ENCODE peak calls at places on chromosome 5, in eight cellular contexts. U is A549, H is IMR-90, F is ovary, Y is tibial nerve, Z is erythroblast, K is spleen, V is adrenal gland. P is an unnamed sample.

GRCh38 chr5:136311999-136312398 is 53.3 kb downstream of the TRPC7 start:
- DNase-seq in U (no peak), H (no peak), F (no peak), Y (no peak), Z (no peak), K (no peak), V (no peak), P (no peak)

GRCh38 chr5:32506251-32506661 is 61.7 kb upstream of the ZFR start:
- DNase-seq in U (no peak), H (peak; percentile 17), F (no peak), Y (no peak), Z (no peak), K (no peak), V (no peak), P (no peak)

GRCh38 chr5:174229640-174230350 is 184.3 kb downstream of the NSG2 start:
- DNase-seq in U (no peak), H (peak; percentile 4), F (no peak), Y (no peak), Z (no peak), K (no peak), V (no peak), P (no peak)

GRCh38 chr5:132234684-132235062 is 7.0 kb upstream of the P4HA2 start:
- DNase-seq in U (no peak), H (no peak), F (peak; percentile 3), Y (no peak), Z (no peak), K (peak; percentile 28), V (no peak), P (no peak)

GRCh38 chr5:126477681-126478117 is 54.5 kb downstream of the GRAMD2B start:
- DNase-seq in U (no peak), H (no peak), F (peak; percentile 56), Y (no peak), Z (no peak), K (no peak), V (peak; percentile 68), P (no peak)

GRCh38 chr5:170080786-170081445 is 24.8 kb upstream of the FOXI1 start:
- DNase-seq in U (no peak), H (no peak), F (no peak), Y (no peak), Z (no peak), K (no peak), V (no peak), P (no peak)

GRCh38 chr5:37789991-37790390 is 49.9 kb downstream of the GDNF start:
- DNase-seq in U (no peak), H (peak; percentile 70), F (no peak), Y (no peak), Z (no peak), K (no peak), V (no peak), P (no peak)

GRCh38 chr5:1142886-1143669 is 31.2 kb upstream of the SLC12A7 start:
- DNase-seq in U (no peak), H (no peak), F (no peak), Y (no peak), Z (no peak), K (no peak), V (no peak), P (no peak)

GRCh38 chr5:118233601-118234000 is 754.7 kb downstream of the DTWD2 start:
- DNase-seq in U (no peak), H (no peak), F (no peak), Y (no peak), Z (no peak), K (no peak), V (no peak), P (no peak)

GRCh38 chr5:14265574-14265973 is 122.4 kb downstream of the TRIO start:
- DNase-seq in U (peak; percentile 70), H (peak; percentile 95), F (no peak), Y (no peak), Z (no peak), K (no peak), V (no peak), P (no peak)

GRCh38 chr5:108381955-108382783 is at the start of gene FBXL17:
- DNase-seq in U (peak; percentile 88), H (peak; percentile 90), F (peak; percentile 91), Y (peak; percentile 87), Z (peak; percentile 97), K (peak; percentile 99), V (peak; percentile 98), P (peak; percentile 71)

GRCh38 chr5:108380531-108381021 is 1.3 kb downstream of the FBXL17 start:
- DNase-seq in U (peak; percentile 51), H (peak; percentile 13), F (peak; percentile 67), Y (peak; percentile 10), Z (peak; percentile 68), K (peak; percentile 93), V (peak; percentile 24), P (peak; percentile 33)

GRCh38 chr5:108382784-108383358 is 973 bp upstream of the FBXL17 start:
- DNase-seq in U (peak; percentile 5), H (peak; percentile 44), F (no peak), Y (no peak), Z (peak; percentile 71), K (no peak), V (no peak), P (no peak)

GRCh38 chr5:108379722-108380530 is 2.0 kb downstream of the FBXL17 start:
- DNase-seq in U (no peak), H (peak; percentile 31), F (no peak), Y (no peak), Z (peak; percentile 38), K (no peak), V (no peak), P (no peak)

GRCh38 chr5:108381034-108381954 is 604 bp downstream of the FBXL17 start:
- DNase-seq in U (peak; percentile 10), H (peak; percentile 63), F (peak; percentile 73), Y (peak; percentile 50), Z (peak; percentile 82), K (peak; percentile 98), V (peak; percentile 77), P (peak; percentile 30)
- TF ChIP-seq POLR2A in U (peak; percentile 23), H (peak; percentile 2), F (peak; percentile 14), Y (no peak), Z (no peak), K (peak; percentile 77), V (peak; percentile 65), P (no peak)

DNA sequence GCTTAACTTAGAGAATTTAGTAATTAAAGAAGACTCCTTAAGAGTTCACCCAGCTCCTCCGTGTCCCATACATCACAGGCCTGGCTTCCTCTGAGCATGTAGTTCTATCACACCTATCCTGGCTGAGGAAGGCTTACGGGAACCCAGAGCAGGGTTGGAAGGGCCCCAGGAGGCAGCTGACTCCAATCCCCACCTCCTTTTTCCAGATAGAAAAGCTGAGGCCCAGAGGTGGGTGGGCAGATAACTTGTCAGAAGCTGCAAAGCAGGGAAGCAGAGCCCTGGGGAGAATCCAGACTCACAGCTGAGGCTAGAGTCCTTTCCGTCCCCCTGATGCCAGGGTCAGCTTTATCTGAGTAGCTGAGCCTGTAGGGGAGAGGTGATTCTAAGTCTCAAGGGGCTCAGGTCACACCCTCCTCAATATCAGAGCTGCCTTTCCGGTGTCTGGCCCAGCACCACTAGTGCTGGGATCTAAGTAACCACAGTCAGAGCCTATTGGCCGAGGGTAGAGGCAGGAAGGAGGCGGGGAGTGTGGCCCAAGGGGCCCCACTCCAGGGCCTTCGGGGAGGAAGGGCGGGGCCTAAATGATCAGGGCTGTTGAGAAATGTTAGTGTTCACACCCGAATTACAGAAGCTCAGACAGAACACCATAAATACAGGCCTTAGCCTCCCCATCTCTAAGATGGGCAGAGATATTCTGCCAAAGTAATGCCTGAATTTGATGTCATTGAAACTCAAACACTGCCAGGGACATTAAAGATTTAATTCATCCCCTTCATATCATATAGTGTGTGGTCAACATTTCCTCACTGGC is 9.9 kb downstream of the CCDC69 start:
- DNase-seq in U (no peak), H (no peak), F (peak; percentile 47), Y (peak; percentile 77), Z (peak; percentile 94), K (peak; percentile 97), V (peak; percentile 77), P (peak; percentile 87)
- TF ChIP-seq POLR2A in U (no peak), H (no peak), F (peak; percentile 22), Y (peak; percentile 4), Z (peak; percentile 81), K (peak; percentile 48), V (no peak), P (peak; percentile 94)

GRCh38 chr5:95554331-95554646 is 488 bp downstream of the SKIC3 start:
- DNase-seq in U (no peak), H (no peak), F (no peak), Y (no peak), Z (peak; percentile 84), K (no peak), V (no peak), P (no peak)

GRCh38 chr5:95549030-95549429 is 5.7 kb downstream of the SKIC3 start:
- DNase-seq in U (no peak), H (no peak), F (no peak), Y (no peak), Z (no peak), K (no peak), V (no peak), P (no peak)

GRCh38 chr5:95555553-95555952 is 652 bp downstream of the ARSK start:
- DNase-seq in U (no peak), H (peak; percentile 6), F (no peak), Y (no peak), Z (peak; percentile 33), K (no peak), V (no peak), P (no peak)

DNA sequence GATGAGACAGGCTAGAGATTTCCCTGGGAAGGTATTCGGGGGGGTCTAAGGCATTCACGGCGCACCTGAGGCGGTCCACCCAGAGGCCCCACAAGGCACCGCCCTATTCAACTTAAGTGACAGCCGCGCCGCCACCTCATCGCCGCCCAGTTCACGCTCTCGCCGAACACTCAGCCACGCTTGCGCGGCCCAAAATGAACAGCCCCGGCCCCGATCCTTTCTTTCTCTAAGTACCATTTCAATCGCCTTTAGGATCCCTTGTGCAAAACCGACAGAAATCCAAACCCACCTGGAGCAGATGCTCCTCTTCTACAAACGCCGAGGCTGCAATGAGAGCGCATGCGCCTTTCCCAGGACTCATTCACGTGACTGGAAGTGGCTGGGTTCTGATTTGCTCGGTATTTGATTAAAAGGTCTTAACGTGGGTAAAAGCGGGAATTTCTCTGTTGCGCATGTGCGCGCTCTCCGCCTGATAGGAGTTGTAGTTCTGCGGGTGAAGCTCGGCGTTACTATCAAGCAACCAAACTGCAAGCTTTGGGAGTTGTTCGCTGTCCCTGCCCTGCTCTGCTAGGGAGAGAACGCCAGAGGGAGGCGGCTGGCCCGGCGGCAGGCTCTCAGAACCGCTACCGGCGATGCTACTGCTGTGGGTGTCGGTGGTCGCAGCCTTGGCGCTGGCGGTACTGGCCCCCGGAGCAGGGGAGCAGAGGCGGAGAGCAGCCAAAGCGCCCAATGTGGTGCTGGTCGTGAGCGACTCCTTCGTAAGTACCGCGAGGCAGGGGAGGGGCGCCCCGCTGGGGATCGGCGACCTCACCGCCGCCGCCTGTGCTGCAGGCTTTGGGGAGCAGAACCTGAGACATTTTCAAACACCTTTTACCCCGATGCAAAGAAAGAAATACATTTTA is at the start of the genes ARSK and SKIC3:
- DNase-seq in U (peak; percentile 83), H (peak; percentile 99), F (peak; percentile 92), Y (peak; percentile 94), Z (peak; percentile 99), K (peak; percentile 94), V (peak; percentile 98), P (peak; percentile 53)
- TF ChIP-seq POLR2A in U (peak; percentile 57), H (peak; percentile 67), F (peak; percentile 58), Y (peak; percentile 91), Z (peak; percentile 80), K (peak; percentile 89), V (peak; percentile 98), P (peak; percentile 71)

GRCh38 chr5:151673421-151673820 is 13.3 kb downstream of the SPARC start:
- DNase-seq in U (no peak), H (no peak), F (no peak), Y (no peak), Z (no peak), K (no peak), V (no peak), P (no peak)
- TF ChIP-seq POLR2A in U (no peak), H (no peak), F (no peak), Y (no peak), Z (no peak), K (no peak), V (no peak), P (no peak)